ENCODE peak calls at places on chromosomes 16 and 17, in six cellular contexts. X, A, F, B, H and P are unnamed samples.

GRCh38 chr17:73823684-73824083 is 179.4 kb upstream of the SDK2 start:
- DNase-seq in X (no peak), A (no peak), F (no peak), B (peak), H (no peak), P (no peak)

GRCh38 chr16:28562199-28562598 is 8.5 kb downstream of the SGF29 start:
- DNase-seq in X (no peak), A (no peak), F (no peak), B (no peak), H (no peak), P (no peak)

GRCh38 chr17:44828919-44829557 is 1.0 kb downstream of the GJC1 start:
- DNase-seq in X (no peak), A (no peak), F (no peak), B (no peak), H (peak), P (no peak)

GRCh38 chr17:57403241-57403640 is 146.9 kb downstream of the MSI2 start:
- DNase-seq in X (no peak), A (no peak), F (no peak), B (no peak), H (no peak), P (no peak)

GRCh38 chr16:86499889-86500707 is 10.2 kb upstream of the FOXF1 start:
- DNase-seq in X (no peak), A (no peak), F (no peak), B (no peak), H (no peak), P (no peak)

GRCh38 chr16:23835390-23836077 is at the start of gene PRKCB:
- DNase-seq in X (peak), A (peak), F (peak), B (no peak), H (peak), P (peak)

GRCh38 chr17:41617136-41617535 is 4.6 kb upstream of the KRT16 start:
- DNase-seq in X (no peak), A (no peak), F (no peak), B (no peak), H (no peak), P (no peak)

GRCh38 chr17:57264776-57265175 is 8.5 kb downstream of the MSI2 start:
- DNase-seq in X (no peak), A (no peak), F (no peak), B (no peak), H (no peak), P (no peak)

GRCh38 chr17:65892912-65893377 is 299.0 kb downstream of the CEP112 start:
- DNase-seq in X (no peak), A (no peak), F (no peak), B (no peak), H (no peak), P (no peak)

GRCh38 chr17:31509095-31509804 is 117.8 kb downstream of the RAB11FIP4 start:
- DNase-seq in X (no peak), A (no peak), F (no peak), B (no peak), H (no peak), P (no peak)

GRCh38 chr17:45225964-45226530 is 4.4 kb downstream of the FMNL1 start:
- DNase-seq in X (no peak), A (peak), F (no peak), B (no peak), H (peak), P (no peak)

GRCh38 chr16:57741660-57742191 is 6.2 kb downstream of the KATNB1 start:
- DNase-seq in X (no peak), A (no peak), F (no peak), B (no peak), H (no peak), P (no peak)

GRCh38 chr17:918102-918740 is 61.4 kb downstream of the NXN start:
- DNase-seq in X (no peak), A (no peak), F (no peak), B (no peak), H (peak), P (no peak)

GRCh38 chr16:88953003-88953690 is 23.9 kb downstream of the CBFA2T3 start:
- DNase-seq in X (no peak), A (no peak), F (no peak), B (no peak), H (no peak), P (no peak)

GRCh38 chr16:57993452-57993851 is 7.0 kb downstream of the ZNF319 start:
- DNase-seq in X (no peak), A (no peak), F (no peak), B (no peak), H (no peak), P (no peak)

GRCh38 chr17:57913576-57914273 is 41.5 kb downstream of the CUEDC1 start:
- DNase-seq in X (no peak), A (no peak), F (no peak), B (no peak), H (no peak), P (no peak)

GRCh38 chr17:59830007-59830630 is 62.6 kb downstream of the TUBD1 start:
- DNase-seq in X (no peak), A (no peak), F (no peak), B (no peak), H (peak), P (no peak)

GRCh38 chr17:54745239-54745638 is 155.4 kb upstream of the TOM1L1 start:
- DNase-seq in X (no peak), A (no peak), F (no peak), B (no peak), H (no peak), P (no peak)

GRCh38 chr17:4572131-4572530 is 11.8 kb upstream of the GGT6 start:
- DNase-seq in X (no peak), A (no peak), F (no peak), B (no peak), H (no peak), P (no peak)

GRCh38 chr16:11136600-11136999 is 119.4 kb downstream of the SOCS1 start:
- DNase-seq in X (no peak), A (no peak), F (no peak), B (no peak), H (peak), P (no peak)

GRCh38 chr17:12647023-12647422 is 18.7 kb upstream of the MYOCD start:
- DNase-seq in X (no peak), A (no peak), F (no peak), B (no peak), H (no peak), P (no peak)

GRCh38 chr17:19248923-19249574 is 11.9 kb downstream of the EPN2 start:
- DNase-seq in X (no peak), A (peak), F (no peak), B (no peak), H (peak), P (no peak)

GRCh38 chr16:4481965-4482364 is 5.8 kb downstream of the HMOX2 start:
- DNase-seq in X (no peak), A (no peak), F (no peak), B (no peak), H (no peak), P (no peak)
- TF ChIP-seq JUN in X (no peak), A (no peak), F (no peak), B (no peak), H (no peak), P (no peak)

DNA sequence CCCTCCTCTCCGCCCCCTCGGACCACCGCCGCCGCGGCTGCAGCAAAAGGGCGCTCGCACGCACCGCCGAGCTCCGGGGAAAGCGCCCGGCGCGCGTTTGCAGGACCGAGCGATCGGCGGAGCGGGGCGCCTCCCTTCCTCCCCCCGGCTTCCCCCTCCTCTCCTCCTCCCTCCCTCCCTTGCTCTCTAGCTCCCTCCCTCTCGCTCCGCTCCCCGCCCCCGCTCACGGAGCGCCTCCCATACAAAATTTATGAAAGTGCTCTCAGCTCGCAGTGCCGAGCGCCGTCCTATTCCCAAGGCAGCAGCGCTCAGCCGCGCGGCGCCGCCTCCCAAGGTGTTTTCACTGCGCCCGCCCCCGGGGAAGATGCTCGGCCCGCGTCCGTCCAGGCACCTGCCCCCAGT is at the start of gene RTN4RL1:
- DNase-seq in X (no peak), A (peak), F (peak), B (no peak), H (no peak), P (peak)
- TF ChIP-seq JUN in X (no peak), A (no peak), F (no peak), B (no peak), H (no peak), P (no peak)

GRCh38 chr17:28839221-28839620 is 3.4 kb downstream of the FAM222B start:
- DNase-seq in X (no peak), A (no peak), F (no peak), B (no peak), H (peak), P (no peak)

GRCh38 chr17:28843810-28844137 is 1.2 kb upstream of the FAM222B start:
- DNase-seq in X (no peak), A (no peak), F (no peak), B (no peak), H (no peak), P (no peak)

GRCh38 chr17:28841901-28842281 is 699 bp downstream of the FAM222B start:
- DNase-seq in X (no peak), A (peak), F (peak), B (no peak), H (peak), P (peak)

GRCh38 chr17:28846231-28846630 is 3.6 kb upstream of the FAM222B start:
- DNase-seq in X (no peak), A (no peak), F (no peak), B (no peak), H (no peak), P (no peak)

GRCh38 chr17:28842282-28843012 is at the start of gene FAM222B:
- DNase-seq in X (peak), A (peak), F (peak), B (peak), H (peak), P (peak)
- TF ChIP-seq JUN in X (no peak), A (no peak), F (peak), B (no peak), H (no peak), P (peak)

GRCh38 chr16:68228652-68229051 is 7.3 kb downstream of the ESRP2 start:
- DNase-seq in X (no peak), A (peak), F (no peak), B (no peak), H (no peak), P (no peak)

GRCh38 chr16:68229431-68230175 is 6.3 kb downstream of the ESRP2 start:
- DNase-seq in X (no peak), A (peak), F (peak), B (peak), H (peak), P (peak)

GRCh38 chr16:68227183-68227793 is 8.6 kb downstream of the ESRP2 start:
- DNase-seq in X (no peak), A (peak), F (no peak), B (no peak), H (no peak), P (no peak)

GRCh38 chr16:68230176-68230571 is 5.8 kb downstream of the ESRP2 start:
- DNase-seq in X (no peak), A (no peak), F (no peak), B (no peak), H (no peak), P (no peak)

GRCh38 chr16:68227850-68228553 is 7.9 kb downstream of the ESRP2 start:
- DNase-seq in X (no peak), A (no peak), F (no peak), B (no peak), H (no peak), P (no peak)
- TF ChIP-seq JUN in X (no peak), A (no peak), F (no peak), B (no peak), H (no peak), P (no peak)

GRCh38 chr16:65120811-65121721 is 797 bp downstream of the CDH11 start:
- DNase-seq in X (no peak), A (no peak), F (no peak), B (no peak), H (peak), P (peak)
- TF ChIP-seq JUN in X (no peak), A (no peak), F (no peak), B (no peak), H (no peak), P (no peak)

GRCh38 chr17:43545383-43545632 is 832 bp downstream of the ETV4 start:
- DNase-seq in X (no peak), A (no peak), F (peak), B (no peak), H (no peak), P (no peak)

GRCh38 chr17:43543771-43544575 is 2.2 kb downstream of the ETV4 start:
- DNase-seq in X (no peak), A (peak), F (no peak), B (peak), H (no peak), P (peak)

GRCh38 chr17:43543300-43543699 is 2.8 kb downstream of the ETV4 start:
- DNase-seq in X (no peak), A (no peak), F (no peak), B (no peak), H (no peak), P (no peak)

GRCh38 chr17:43542854-43543253 is 3.3 kb downstream of the ETV4 start:
- DNase-seq in X (no peak), A (no peak), F (no peak), B (no peak), H (no peak), P (no peak)

GRCh38 chr17:43540821-43541674 is 5.1 kb downstream of the ETV4 start:
- DNase-seq in X (no peak), A (no peak), F (no peak), B (no peak), H (no peak), P (peak)
- TF ChIP-seq JUN in X (no peak), A (no peak), F (no peak), B (no peak), H (no peak), P (no peak)

DNA sequence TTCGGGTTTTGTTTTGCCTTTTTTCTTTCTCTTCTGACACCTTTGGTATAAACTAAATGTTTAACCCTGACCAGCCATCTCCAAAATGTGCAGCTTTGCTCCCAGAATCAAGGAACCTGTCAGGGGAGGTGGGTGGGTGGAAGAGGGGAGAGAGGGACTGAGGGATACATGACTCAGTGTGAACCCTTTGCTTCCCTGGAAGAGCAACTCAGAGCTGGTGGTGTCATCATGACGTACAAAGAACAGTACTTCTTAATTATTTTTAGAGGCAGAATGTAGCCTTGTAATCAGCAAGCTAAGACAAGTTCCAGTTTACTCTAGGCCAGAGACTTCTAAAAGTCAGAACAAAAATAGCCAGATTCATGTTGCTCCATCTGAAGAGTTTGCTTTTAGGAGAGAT is 119.6 kb upstream of the HAS3 start:
- DNase-seq in X (no peak), A (peak), F (no peak), B (no peak), H (no peak), P (no peak)
- TF ChIP-seq JUN in X (no peak), A (no peak), F (no peak), B (no peak), H (no peak), P (no peak)

GRCh38 chr17:69286257-69286656 is 40.7 kb downstream of the ABCA5 start:
- DNase-seq in X (no peak), A (no peak), F (no peak), B (no peak), H (no peak), P (no peak)
- TF ChIP-seq JUN in X (no peak), A (no peak), F (no peak), B (no peak), H (no peak), P (no peak)

GRCh38 chr17:17417718-17418151 is 59.1 kb upstream of the MED9 start:
- DNase-seq in X (no peak), A (peak), F (no peak), B (peak), H (no peak), P (no peak)
- TF ChIP-seq JUN in X (no peak), A (no peak), F (no peak), B (no peak), H (no peak), P (no peak)